ENCODE peak calls at places on chromosomes 6 and 20, in four cellular contexts. W, I, Z and E are unnamed samples.

GRCh38 chr6:4466769-4467480 is 309.3 kb upstream of the CDYL start:
- DNase-seq in W (no peak), I (peak), Z (no peak), E (no peak)

GRCh38 chr6:167399599-167399998 is 74.7 kb downstream of the TTLL2 start:
- DNase-seq in W (no peak), I (no peak), Z (no peak), E (no peak)

GRCh38 chr6:48614326-48614725 is 503.3 kb upstream of the PTCHD4 start:
- DNase-seq in W (no peak), I (no peak), Z (no peak), E (no peak)

GRCh38 chr6:157536218-157536534 is 155.2 kb downstream of the ZDHHC14 start:
- DNase-seq in W (no peak), I (no peak), Z (peak), E (no peak)

GRCh38 chr20:47498606-47499005 is 3.1 kb upstream of the NCOA3 start:
- DNase-seq in W (no peak), I (no peak), Z (no peak), E (no peak)

GRCh38 chr20:21189761-21190523 is 64.1 kb downstream of the KIZ start:
- DNase-seq in W (no peak), I (no peak), Z (no peak), E (no peak)

GRCh38 chr6:25248100-25248499 is 31.1 kb upstream of the CARMIL1 start:
- DNase-seq in W (no peak), I (peak), Z (no peak), E (no peak)

GRCh38 chr6:107118976-107119375 is 3.7 kb upstream of the BEND3 start:
- DNase-seq in W (no peak), I (no peak), Z (peak), E (peak)

GRCh38 chr6:19643713-19644112 is 193.5 kb upstream of the ID4 start:
- DNase-seq in W (no peak), I (no peak), Z (no peak), E (no peak)

GRCh38 chr6:1382883-1383728 is 6.3 kb upstream of the FOXF2 start:
- DNase-seq in W (no peak), I (no peak), Z (no peak), E (no peak)

GRCh38 chr6:138493413-138493812 is 5.9 kb downstream of the NHSL1 start:
- DNase-seq in W (no peak), I (peak), Z (no peak), E (no peak)

GRCh38 chr20:32067234-32067821 is 15.3 kb downstream of the HCK start:
- DNase-seq in W (no peak), I (peak), Z (peak), E (no peak)

GRCh38 chr6:108966855-108967755 is 118.9 kb downstream of the ARMC2 start:
- DNase-seq in W (peak), I (peak), Z (no peak), E (no peak)

GRCh38 chr20:24914388-24915241 is 34.5 kb upstream of the CST7 start:
- DNase-seq in W (no peak), I (no peak), Z (no peak), E (no peak)

GRCh38 chr6:83155794-83156193 is 37.3 kb downstream of the PGM3 start:
- DNase-seq in W (no peak), I (no peak), Z (no peak), E (no peak)

GRCh38 chr20:33559212-33559611 is 69.3 kb downstream of the CBFA2T2 start:
- DNase-seq in W (no peak), I (no peak), Z (no peak), E (no peak)

GRCh38 chr20:11054266-11055025 is 380.6 kb upstream of the JAG1 start:
- DNase-seq in W (no peak), I (no peak), Z (no peak), E (no peak)

GRCh38 chr6:141326925-141327324 is 805.8 kb upstream of the GJE1 start:
- DNase-seq in W (no peak), I (no peak), Z (no peak), E (no peak)

GRCh38 chr6:141321486-141322347 is 811.0 kb upstream of the GJE1 start:
- DNase-seq in W (no peak), I (peak), Z (no peak), E (no peak)

GRCh38 chr6:141326426-141326825 is 806.3 kb upstream of the GJE1 start:
- DNase-seq in W (peak), I (peak), Z (no peak), E (no peak)
- H3K4me2 ChIP-seq in W (peak), I (peak), Z (no peak), E (peak)

GRCh38 chr6:143232849-143233248 is 172.2 kb downstream of the AIG1 start:
- DNase-seq in W (peak), I (peak), Z (peak), E (peak)
- H3K4me2 ChIP-seq in W (no peak), I (no peak), Z (no peak), E (no peak)

DNA sequence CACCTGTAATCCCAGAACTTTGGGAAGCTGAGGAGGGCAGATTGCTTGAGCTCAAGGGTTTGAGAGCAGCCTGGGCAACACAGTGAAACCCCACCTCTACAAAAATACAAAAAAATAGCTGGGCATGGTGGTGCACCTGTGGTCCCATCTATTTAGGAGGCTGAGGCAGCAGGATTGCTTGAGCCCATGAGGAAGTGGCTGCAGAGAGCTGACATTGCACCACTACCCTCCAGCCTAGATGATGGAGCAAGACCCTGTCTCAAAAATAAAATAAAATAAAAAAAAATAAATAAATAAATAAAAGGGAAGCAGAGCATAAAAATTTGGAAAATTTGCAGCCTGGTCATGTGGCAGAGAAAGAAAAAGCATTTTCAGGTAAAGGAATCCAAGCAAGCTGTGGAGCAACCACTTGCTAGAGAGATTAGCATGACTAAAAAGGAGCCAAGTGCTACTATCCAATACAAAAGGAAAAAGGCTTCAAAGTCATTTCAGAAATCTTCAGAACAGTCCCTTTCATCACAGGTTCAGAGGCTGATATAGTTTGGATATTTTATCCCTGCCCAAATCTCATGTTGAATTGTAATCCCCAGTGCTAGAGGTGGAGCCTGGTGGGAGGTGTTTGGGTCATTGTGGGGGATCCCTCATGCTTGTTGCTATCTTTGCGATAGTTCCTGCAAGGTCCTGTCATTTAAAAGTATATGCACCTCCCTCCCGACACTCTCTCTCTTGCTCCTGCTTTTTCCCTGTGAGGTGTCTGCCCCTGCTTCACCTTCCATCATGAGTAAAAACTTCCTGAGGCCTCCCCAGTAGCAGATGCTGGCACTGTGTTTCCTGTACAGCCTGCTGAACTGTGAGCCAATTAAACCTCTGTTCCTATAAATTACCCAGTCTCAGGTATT is 11.2 kb upstream of the TTK start:
- DNase-seq in W (no peak), I (no peak), Z (no peak), E (no peak)
- H3K4me2 ChIP-seq in W (no peak), I (no peak), Z (no peak), E (no peak)

GRCh38 chr6:52510213-52510562 is 66.7 kb downstream of the TRAM2 start:
- DNase-seq in W (no peak), I (no peak), Z (no peak), E (no peak)
- H3K4me2 ChIP-seq in W (no peak), I (no peak), Z (no peak), E (no peak)

GRCh38 chr6:101806241-101806640 is 412.7 kb downstream of the GRIK2 start:
- DNase-seq in W (no peak), I (peak), Z (no peak), E (no peak)
- H3K4me2 ChIP-seq in W (no peak), I (no peak), Z (no peak), E (no peak)

GRCh38 chr20:62624719-62625455 is 17.4 kb upstream of the SLCO4A1 start:
- DNase-seq in W (no peak), I (no peak), Z (no peak), E (no peak)
- H3K4me2 ChIP-seq in W (peak), I (no peak), Z (peak), E (no peak)

GRCh38 chr6:7241709-7242645 is 71.0 kb downstream of the SSR1 start:
- DNase-seq in W (no peak), I (peak), Z (no peak), E (no peak)
- H3K4me2 ChIP-seq in W (peak), I (no peak), Z (no peak), E (no peak)

GRCh38 chr6:160128125-160128683 is 6.6 kb downstream of the SLC22A1 start:
- DNase-seq in W (no peak), I (no peak), Z (no peak), E (no peak)
- H3K4me2 ChIP-seq in W (no peak), I (no peak), Z (no peak), E (no peak)